ENCODE peak calls at places on chromosomes 11 and 22, in nine cellular contexts. K, L, I, D, O, N, F, Q and W are unnamed samples.

GRCh38 chr11:77107950-77108349 is 5.3 kb downstream of the OMP start:
- DNase-seq in K (peak; percentile 60), L (peak; percentile 36), I (peak; percentile 81), D (no peak), O (no peak), N (no peak), F (no peak), Q (no peak), W (no peak)

GRCh38 chr11:61055776-61056175 is 46.5 kb upstream of the CD5 start:
- DNase-seq in K (no peak), L (no peak), I (no peak), D (no peak), O (no peak), N (peak; percentile 57), F (no peak), Q (no peak), W (peak; percentile 39)

GRCh38 chr11:125872138-125872491 is 15.4 kb upstream of the HYLS1 start:
- DNase-seq in K (no peak), L (no peak), I (no peak), D (no peak), O (no peak), N (no peak), F (no peak), Q (no peak), W (no peak)

GRCh38 chr22:28882545-28882877 is 861 bp upstream of the ZNRF3 start:
- DNase-seq in K (no peak), L (peak; percentile 8), I (no peak), D (no peak), O (no peak), N (no peak), F (no peak), Q (no peak), W (peak; percentile 74)

GRCh38 chr22:38144025-38144405 is 33.5 kb upstream of the BAIAP2L2 start:
- DNase-seq in K (peak; percentile 25), L (peak; percentile 35), I (no peak), D (no peak), O (no peak), N (peak; percentile 49), F (no peak), Q (no peak), W (no peak)

GRCh38 chr22:47206819-47207218 is 444.4 kb downstream of the TBC1D22A start:
- DNase-seq in K (no peak), L (no peak), I (peak; percentile 14), D (no peak), O (no peak), N (peak; percentile 57), F (peak; percentile 18), Q (no peak), W (peak; percentile 52)

GRCh38 chr22:19556963-19557545 is 32.8 kb upstream of the CLDN5 start:
- DNase-seq in K (no peak), L (no peak), I (no peak), D (no peak), O (no peak), N (peak; percentile 20), F (no peak), Q (no peak), W (no peak)

GRCh38 chr11:19359425-19360000 is 118.8 kb upstream of the E2F8 start:
- DNase-seq in K (no peak), L (no peak), I (no peak), D (no peak), O (no peak), N (no peak), F (no peak), Q (no peak), W (no peak)

GRCh38 chr11:64419818-64420485 is 61.0 kb downstream of the RPS6KA4 start:
- DNase-seq in K (no peak), L (no peak), I (no peak), D (no peak), O (no peak), N (no peak), F (no peak), Q (no peak), W (no peak)

GRCh38 chr11:64356498-64357411 is 2.2 kb upstream of the RPS6KA4 start:
- DNase-seq in K (peak; percentile 65), L (peak; percentile 80), I (peak; percentile 57), D (peak; percentile 91), O (peak; percentile 16), N (no peak), F (no peak), Q (peak; percentile 78), W (no peak)

GRCh38 chr22:26586556-26587325 is 3.2 kb downstream of the TPST2 start:
- DNase-seq in K (no peak), L (no peak), I (no peak), D (no peak), O (no peak), N (no peak), F (peak; percentile 73), Q (no peak), W (peak; percentile 57)

GRCh38 chr11:103587951-103588788 is 448.3 kb upstream of the DDI1 start:
- DNase-seq in K (no peak), L (no peak), I (no peak), D (no peak), O (no peak), N (no peak), F (no peak), Q (no peak), W (no peak)

DNA sequence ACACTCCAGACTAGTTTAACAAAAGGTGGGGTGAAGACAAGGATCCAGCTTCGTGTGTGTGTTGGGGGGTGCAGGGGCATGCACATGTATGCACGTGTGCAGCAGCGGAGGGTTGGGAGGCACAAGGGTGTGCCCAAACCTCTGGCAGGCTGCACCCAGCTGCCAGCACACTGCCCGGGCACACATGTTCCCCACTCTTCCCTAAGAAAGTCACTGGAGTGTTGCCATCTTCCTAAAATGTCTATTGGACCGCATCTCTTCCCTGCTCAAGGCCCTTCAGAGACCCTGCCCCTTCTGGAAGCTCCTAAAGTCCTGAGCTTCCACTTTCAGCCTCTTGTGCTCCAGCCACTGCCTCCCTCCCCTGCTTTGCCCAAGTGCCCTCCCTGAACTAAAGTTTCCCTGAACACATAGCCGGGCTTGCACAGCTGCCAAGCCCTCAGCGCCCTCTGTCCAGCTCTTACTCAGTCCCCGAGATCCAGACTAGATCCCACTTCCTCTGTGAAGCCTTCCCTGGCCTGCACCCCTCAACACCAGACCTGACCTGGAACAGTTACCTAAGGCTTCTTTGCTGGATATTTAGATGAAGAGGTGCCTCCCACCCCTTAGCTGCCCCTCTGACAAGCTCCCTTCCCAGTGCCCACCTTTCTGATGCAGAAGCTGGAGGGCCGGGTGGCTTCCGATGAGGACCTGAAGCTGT is 6.0 kb downstream of the CFL1 start:
- DNase-seq in K (no peak), L (no peak), I (no peak), D (no peak), O (no peak), N (no peak), F (no peak), Q (no peak), W (peak; percentile 50)
- TF ChIP-seq POLR2AphosphoS5 in K (no peak), L (no peak), I (no peak), D (peak; percentile 68), O (peak; percentile 76), N (no peak), F (peak; percentile 54), Q (no peak), W (no peak)

GRCh38 chr11:94968334-94968958 is 4.9 kb downstream of the CWC15 start:
- DNase-seq in K (peak; percentile 27), L (no peak), I (no peak), D (no peak), O (no peak), N (no peak), F (no peak), Q (no peak), W (no peak)

GRCh38 chr11:94974178-94974577 is 669 bp downstream of the KDM4D start:
- DNase-seq in K (no peak), L (no peak), I (no peak), D (no peak), O (no peak), N (no peak), F (no peak), Q (no peak), W (no peak)

GRCh38 chr11:94975599-94975998 is 2.1 kb downstream of the KDM4D start:
- DNase-seq in K (no peak), L (no peak), I (no peak), D (no peak), O (no peak), N (no peak), F (no peak), Q (no peak), W (no peak)

GRCh38 chr11:94973099-94973968 is at the start of the genes CWC15 and KDM4D:
- DNase-seq in K (peak; percentile 87), L (peak; percentile 84), I (peak; percentile 95), D (peak; percentile 93), O (peak; percentile 81), N (peak; percentile 98), F (peak; percentile 98), Q (peak; percentile 94), W (peak; percentile 97)
- TF ChIP-seq POLR2A in K (peak; percentile 81), L (peak; percentile 88), I (no peak), D (peak; percentile 91), O (peak; percentile 91), N (peak; percentile 68), F (no peak), Q (peak; percentile 95), W (peak; percentile 26)

GRCh38 chr22:41619979-41620645 is 731 bp downstream of the DESI1 start:
- DNase-seq in K (peak; percentile 49), L (no peak), I (peak; percentile 51), D (peak; percentile 78), O (peak; percentile 19), N (no peak), F (peak; percentile 86), Q (no peak), W (peak; percentile 78)

GRCh38 chr22:41621911-41622179 is 750 bp downstream of the XRCC6 start:
- DNase-seq in K (no peak), L (no peak), I (no peak), D (no peak), O (no peak), N (no peak), F (no peak), Q (no peak), W (no peak)

GRCh38 chr22:41621099-41621910 is at the start of gene XRCC6:
- DNase-seq in K (peak; percentile 98), L (peak; percentile 100), I (peak; percentile 100), D (peak; percentile 100), O (peak; percentile 98), N (peak; percentile 100), F (peak; percentile 91), Q (peak; percentile 95), W (peak; percentile 100)

GRCh38 chr22:41625577-41625976 is 4.5 kb downstream of the XRCC6 start:
- DNase-seq in K (peak; percentile 10), L (no peak), I (no peak), D (no peak), O (no peak), N (no peak), F (peak; percentile 29), Q (no peak), W (no peak)

DNA sequence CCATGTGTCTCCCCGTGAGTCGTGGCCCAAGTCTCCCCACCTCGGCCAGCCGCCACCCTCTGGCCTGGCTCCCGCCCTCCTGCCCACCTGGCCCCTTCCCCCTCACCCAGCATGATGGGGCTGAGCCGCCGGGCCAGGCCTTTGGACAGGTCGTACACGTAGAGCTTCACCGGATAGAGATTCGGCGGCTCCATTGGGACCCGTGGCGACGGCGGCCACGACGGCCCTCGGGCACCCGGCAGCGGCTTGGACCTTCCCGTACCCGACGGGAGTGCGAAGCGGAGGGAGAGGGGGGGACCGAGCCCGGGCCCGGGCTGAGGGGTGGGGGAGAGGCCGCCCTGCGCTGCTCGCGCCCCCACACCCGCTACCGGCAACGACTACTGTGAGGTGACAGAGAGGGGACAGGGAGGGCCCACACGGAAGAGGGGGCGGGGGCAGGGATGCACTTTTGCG is at the start of gene DESI1:
- DNase-seq in K (peak; percentile 21), L (no peak), I (no peak), D (no peak), O (peak; percentile 32), N (no peak), F (peak; percentile 99), Q (no peak), W (no peak)
- TF ChIP-seq POLR2AphosphoS5 in K (peak; percentile 90), L (peak; percentile 95), I (peak; percentile 79), D (peak; percentile 8), O (peak; percentile 93), N (no peak), F (peak; percentile 99), Q (peak; percentile 67), W (peak; percentile 96)

GRCh38 chr11:70203749-70204465 is 811 bp downstream of the FADD start:
- DNase-seq in K (peak; percentile 59), L (peak; percentile 19), I (peak; percentile 67), D (no peak), O (peak; percentile 49), N (no peak), F (peak; percentile 85), Q (peak; percentile 69), W (peak; percentile 79)
- TF ChIP-seq POLR2A in K (no peak), L (no peak), I (no peak), D (no peak), O (no peak), N (no peak), F (no peak), Q (peak; percentile 62), W (no peak)